ENCODE peak calls at places on chromosome 2, in seven cellular contexts. H is uterus, E is tibial nerve, G is body of pancreas, X is heart left ventricle, P is IMR-90, S is GM12891. Q is an unnamed sample.

GRCh38 chr2:34570266-34570872 is 971.3 kb upstream of the FAM98A start:
- DNase-seq in E (no peak), H (no peak), S (no peak), X (no peak), P (no peak), G (peak), Q (no peak)

GRCh38 chr2:39154944-39155343 is 34.1 kb upstream of the SOS1 start:
- DNase-seq in S (no peak), E (no peak), X (no peak), H (no peak), P (no peak), G (no peak), Q (no peak)

GRCh38 chr2:7612969-7613368 is 695.8 kb downstream of the RNF144A start:
- DNase-seq in G (no peak), E (no peak), S (no peak), X (no peak), H (no peak), P (peak), Q (no peak)

GRCh38 chr2:170588729-170589128 is 126.4 kb upstream of the SP5 start:
- DNase-seq in S (no peak), G (no peak), E (no peak), H (no peak), P (no peak), X (no peak), Q (no peak)

GRCh38 chr2:47072728-47073191 is 82.3 kb downstream of the STPG4 start:
- DNase-seq in H (no peak), E (peak), P (no peak), X (peak), S (no peak), G (no peak), Q (no peak)

GRCh38 chr2:44205169-44205568 is 36.5 kb downstream of the PPM1B start:
- DNase-seq in G (no peak), P (no peak), S (no peak), E (no peak), H (no peak), X (no peak), Q (no peak)

GRCh38 chr2:181239400-181239799 is 217.8 kb upstream of the ITGA4 start:
- DNase-seq in S (no peak), G (no peak), H (no peak), X (no peak), E (no peak), P (no peak), Q (no peak)

GRCh38 chr2:234677758-234678538 is 181.1 kb upstream of the ARL4C start:
- DNase-seq in E (no peak), S (no peak), H (no peak), P (peak), G (no peak), X (no peak), Q (no peak)

GRCh38 chr2:226847090-226847489 is 11.2 kb downstream of the RHBDD1 start:
- DNase-seq in G (no peak), H (no peak), E (no peak), S (no peak), X (no peak), P (no peak), Q (no peak)

GRCh38 chr2:187847245-187848208 is 293.3 kb upstream of the TFPI start:
- DNase-seq in G (no peak), H (no peak), X (no peak), S (no peak), E (no peak), P (no peak), Q (no peak)

GRCh38 chr2:240095556-240096523 is 40.3 kb downstream of the COPS9 start:
- DNase-seq in H (no peak), E (no peak), P (no peak), G (no peak), X (no peak), S (no peak), Q (no peak)

GRCh38 chr2:240278661-240279060 is 138.2 kb upstream of the OTOS start:
- DNase-seq in G (no peak), X (no peak), P (peak), H (no peak), S (no peak), E (no peak), Q (no peak)

GRCh38 chr2:134375935-134376334 is 122.1 kb downstream of the MGAT5 start:
- DNase-seq in S (no peak), G (peak), X (peak), E (peak), H (peak), P (peak), Q (no peak)

GRCh38 chr2:43100883-43101662 is 125.3 kb downstream of the ZFP36L2 start:
- DNase-seq in P (peak), H (peak), X (peak), E (no peak), G (peak), S (no peak), Q (no peak)

DNA sequence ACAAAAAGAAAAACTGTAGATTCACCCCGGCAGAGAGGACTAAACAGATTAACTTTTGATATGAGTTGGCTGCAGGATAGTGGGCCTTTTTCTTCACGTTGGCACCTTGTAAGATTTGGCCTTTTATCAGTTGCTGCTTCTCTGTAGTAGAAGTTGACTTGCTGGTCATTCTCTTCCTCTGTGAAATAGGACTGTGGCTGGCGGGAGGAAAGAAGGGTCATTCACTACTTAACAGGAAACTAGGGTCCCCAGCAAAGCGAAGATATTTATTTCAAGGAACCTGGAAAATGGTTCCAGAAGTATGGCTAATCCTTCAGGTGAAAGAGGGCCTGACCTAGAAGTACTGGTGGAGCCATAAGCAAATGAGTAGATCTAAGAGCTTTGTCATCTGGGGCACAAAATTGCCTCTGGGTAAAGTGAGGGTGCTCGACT is 383 bp upstream of the ATP5MC3 start:
- DNase-seq in H (no peak), X (no peak), S (no peak), E (no peak), P (no peak), G (no peak), Q (no peak)
- TF ChIP-seq POLR2A in H (no peak), X (no peak), S (no peak), E (no peak), P (no peak), G (no peak), Q (no peak)

DNA sequence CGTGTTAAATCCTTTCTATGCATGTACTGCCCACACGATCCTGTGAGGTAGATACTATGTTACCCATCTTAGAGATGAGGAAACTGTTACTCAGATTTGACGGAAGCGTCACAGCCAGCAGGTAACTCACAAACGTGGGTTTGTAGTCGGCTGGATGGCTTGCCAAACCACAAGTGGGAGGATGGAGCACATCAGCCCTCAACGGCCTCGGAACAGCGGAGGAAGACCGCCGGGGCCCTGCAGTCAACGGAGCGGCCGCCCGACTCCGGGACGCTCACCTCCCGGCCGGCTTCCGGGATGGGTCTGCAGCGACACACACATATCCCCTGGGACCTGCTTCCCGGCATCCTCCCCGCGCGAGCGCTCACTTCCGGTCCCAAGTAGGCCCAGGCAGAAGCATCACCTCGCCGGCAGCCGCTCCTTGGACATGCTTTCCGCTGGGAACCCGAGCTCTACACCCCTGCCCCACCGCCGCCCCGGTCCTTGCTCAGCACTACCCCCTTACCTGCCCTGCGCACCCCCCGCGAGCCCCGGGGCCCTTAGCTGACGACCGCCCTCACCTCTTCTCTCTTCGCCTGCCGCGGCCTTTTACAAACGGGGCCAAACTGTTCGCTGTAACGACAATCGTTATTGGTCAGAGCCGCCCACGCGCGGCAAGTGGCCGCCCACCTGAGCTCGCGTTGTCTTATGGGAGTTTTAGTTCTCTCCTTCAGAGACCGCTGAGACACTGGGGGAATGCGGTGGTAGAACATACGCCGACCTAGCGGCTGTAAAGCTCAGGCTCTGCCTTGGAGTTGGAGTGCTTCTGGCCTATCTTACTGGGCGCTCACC is at the start of gene C2orf42:
- DNase-seq in S (peak), X (peak), H (peak), G (peak), E (peak), P (peak), Q (peak)
- TF ChIP-seq POLR2A in S (peak), X (peak), H (peak), G (peak), E (peak), P (peak), Q (peak)

GRCh38 chr2:27370816-27371620 is 602 bp downstream of the SNX17 start:
- DNase-seq in P (peak), H (no peak), E (no peak), X (peak), G (no peak), S (peak), Q (no peak)

GRCh38 chr2:27369471-27370025 is 590 bp downstream of the EIF2B4 start:
- DNase-seq in S (no peak), X (peak), P (peak), H (no peak), E (no peak), G (no peak), Q (peak)

GRCh38 chr2:27375513-27376099 is 4.9 kb downstream of the ZNF513 start:
- DNase-seq in X (no peak), E (no peak), H (no peak), G (no peak), P (no peak), S (no peak), Q (no peak)

GRCh38 chr2:27372937-27373336 is 2.5 kb downstream of the SNX17 start:
- DNase-seq in X (no peak), G (no peak), H (no peak), S (no peak), E (no peak), P (no peak), Q (no peak)

GRCh38 chr2:27370026-27370815 is at the start of the genes EIF2B4 and SNX17:
- DNase-seq in S (peak), X (peak), P (peak), E (peak), H (peak), G (peak), Q (peak)
- TF ChIP-seq POLR2A in S (peak), X (peak), P (peak), E (peak), H (peak), G (peak), Q (peak)

GRCh38 chr2:160241251-160242137 is 41.4 kb upstream of the ITGB6 start:
- DNase-seq in P (peak), H (no peak), G (peak), S (no peak), E (peak), X (peak), Q (peak)

GRCh38 chr2:160242863-160243552 is 42.9 kb upstream of the ITGB6 start:
- DNase-seq in G (no peak), S (no peak), E (no peak), X (no peak), H (no peak), P (no peak), Q (no peak)

GRCh38 chr2:160245614-160246156 is 45.6 kb upstream of the ITGB6 start:
- DNase-seq in H (no peak), S (no peak), G (no peak), E (no peak), X (no peak), P (no peak), Q (no peak)

GRCh38 chr2:160247295-160247694 is 47.2 kb upstream of the ITGB6 start:
- DNase-seq in G (no peak), X (no peak), H (no peak), P (no peak), E (no peak), S (no peak), Q (no peak)

DNA sequence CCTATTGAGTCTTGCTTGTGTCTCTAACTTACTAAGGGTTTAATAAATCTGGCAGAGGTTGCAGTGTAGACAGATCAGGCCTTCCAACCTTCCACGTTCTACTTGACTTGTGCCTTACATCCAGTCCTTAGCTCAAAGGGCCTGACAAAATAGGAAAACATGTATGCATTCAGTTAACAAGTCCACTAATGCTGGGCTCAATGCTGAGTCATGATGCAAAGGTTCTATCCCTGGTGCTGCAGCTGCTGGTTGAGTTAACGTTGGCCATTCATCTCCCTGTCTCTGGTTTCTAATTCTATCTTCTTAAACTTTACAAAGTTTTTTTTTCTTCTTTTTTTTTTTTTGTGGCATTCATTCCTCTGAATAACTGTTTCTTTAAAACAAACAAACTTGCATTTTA is 46.3 kb upstream of the ITGB6 start:
- DNase-seq in P (peak), H (no peak), G (no peak), X (no peak), S (no peak), E (no peak), Q (no peak)
- TF ChIP-seq POLR2A in P (no peak), H (no peak), G (no peak), X (no peak), S (no peak), E (no peak), Q (no peak)

DNA sequence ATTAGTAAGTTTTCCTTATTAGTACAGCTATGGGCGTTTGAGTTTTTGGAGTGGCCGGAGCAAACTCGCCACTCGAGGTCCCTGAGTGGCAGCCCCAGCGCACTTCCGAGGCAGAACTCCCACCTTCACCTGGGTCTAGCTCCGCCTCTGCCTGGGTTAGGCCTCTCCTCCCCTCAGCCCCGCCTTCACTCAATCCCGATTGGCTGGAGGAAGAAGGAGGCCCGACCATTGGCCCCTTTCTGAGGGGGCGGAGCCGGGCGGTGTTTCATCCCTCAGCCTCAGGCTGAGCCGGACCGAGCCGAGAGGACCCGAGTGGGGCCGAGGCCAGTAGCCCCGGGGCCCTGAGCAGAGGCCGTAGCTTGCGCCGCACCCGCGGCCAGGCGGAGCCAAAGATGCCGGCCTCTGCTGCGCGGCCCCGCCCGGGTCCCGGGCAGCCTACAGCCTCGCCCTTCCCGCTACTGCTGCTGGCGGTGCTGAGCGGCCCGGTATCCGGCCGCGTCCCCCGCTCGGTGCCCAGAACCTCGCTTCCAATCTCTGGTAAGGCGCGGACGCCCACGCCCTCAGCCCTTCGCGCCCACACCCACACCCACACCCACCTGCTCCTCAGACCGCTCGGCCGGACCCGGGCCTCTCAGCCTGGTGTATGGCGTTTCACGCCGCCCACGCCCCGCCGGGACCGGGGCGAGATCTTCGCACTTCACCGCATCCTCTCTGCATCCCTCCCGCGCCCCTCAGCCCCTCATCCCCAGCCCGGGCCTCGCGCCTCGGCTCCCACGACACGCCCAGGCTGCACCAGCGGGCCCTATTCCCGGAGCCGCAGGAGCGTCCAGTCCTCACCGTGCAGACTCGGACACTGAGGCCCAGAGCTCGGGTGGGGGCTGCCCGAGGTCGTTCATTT is at the start of gene SEMA4F:
- DNase-seq in S (peak), H (peak), E (peak), G (peak), X (peak), P (peak), Q (peak)
- TF ChIP-seq POLR2A in S (no peak), H (peak), E (no peak), G (peak), X (peak), P (no peak), Q (peak)

Q was measured in H54.